ENCODE peak calls at places on chromosomes 3 and 15, in eight cellular contexts. One of them, this sample, is unnamed.

GRCh38 chr15:34799825-34800168 is 4.4 kb upstream of the ACTC1 start:
- DNase-seq in stimulated activated CD4-positive, alpha-beta T cell treated with anti-CD3 and anti-CD28 coated beads, Interleukin-1b, Interleukin-23, amount 100 ng/mL, for 48 hours: no peak
- DNase-seq in stimulated activated CD8-positive, alpha-beta memory T cell treated with anti-CD3 and anti-CD28 coated beads, Interleukin-4, amount 100 ng/mL, for 1 hour: no peak
- DNase-seq in fibroblast of villous mesenchyme: peak; percentile 47
- DNase-seq in GM12865: no peak
- DNase-seq in globus pallidus: no peak
- DNase-seq in stimulated activated naive CD4-positive, alpha-beta T cell: no peak
- DNase-seq in HFF-Myc: no peak
- DNase-seq in this sample: no peak

GRCh38 chr3:36244728-36245127 is 135.6 kb upstream of the STAC start:
- DNase-seq in GM12865: no peak
- DNase-seq in stimulated activated naive CD4-positive, alpha-beta T cell: no peak
- DNase-seq in globus pallidus: no peak
- DNase-seq in stimulated activated CD4-positive, alpha-beta T cell treated with anti-CD3 and anti-CD28 coated beads, Interleukin-1b, Interleukin-23, amount 100 ng/mL, for 48 hours: no peak
- DNase-seq in fibroblast of villous mesenchyme: no peak
- DNase-seq in stimulated activated CD8-positive, alpha-beta memory T cell treated with anti-CD3 and anti-CD28 coated beads, Interleukin-4, amount 100 ng/mL, for 1 hour: no peak
- DNase-seq in HFF-Myc: peak; percentile 15
- DNase-seq in this sample: no peak

GRCh38 chr15:71109130-71109529 is 6.1 kb upstream of the THSD4 start:
- DNase-seq in HFF-Myc: no peak
- DNase-seq in stimulated activated naive CD4-positive, alpha-beta T cell: no peak
- DNase-seq in fibroblast of villous mesenchyme: peak; percentile 58
- DNase-seq in stimulated activated CD8-positive, alpha-beta memory T cell treated with anti-CD3 and anti-CD28 coated beads, Interleukin-4, amount 100 ng/mL, for 1 hour: no peak
- DNase-seq in stimulated activated CD4-positive, alpha-beta T cell treated with anti-CD3 and anti-CD28 coated beads, Interleukin-1b, Interleukin-23, amount 100 ng/mL, for 48 hours: no peak
- DNase-seq in globus pallidus: no peak
- DNase-seq in GM12865: no peak
- DNase-seq in this sample: no peak

GRCh38 chr3:194632211-194632982 is 822 bp downstream of the TMEM44 start:
- DNase-seq in GM12865: no peak
- DNase-seq in stimulated activated CD8-positive, alpha-beta memory T cell treated with anti-CD3 and anti-CD28 coated beads, Interleukin-4, amount 100 ng/mL, for 1 hour: no peak
- DNase-seq in HFF-Myc: no peak
- DNase-seq in fibroblast of villous mesenchyme: peak; percentile 36
- DNase-seq in stimulated activated naive CD4-positive, alpha-beta T cell: no peak
- DNase-seq in globus pallidus: no peak
- DNase-seq in stimulated activated CD4-positive, alpha-beta T cell treated with anti-CD3 and anti-CD28 coated beads, Interleukin-1b, Interleukin-23, amount 100 ng/mL, for 48 hours: no peak
- DNase-seq in this sample: no peak

GRCh38 chr3:28151207-28151550 is 90.2 kb upstream of the CMC1 start:
- DNase-seq in globus pallidus: no peak
- DNase-seq in HFF-Myc: no peak
- DNase-seq in fibroblast of villous mesenchyme: no peak
- DNase-seq in stimulated activated naive CD4-positive, alpha-beta T cell: no peak
- DNase-seq in GM12865: no peak
- DNase-seq in stimulated activated CD4-positive, alpha-beta T cell treated with anti-CD3 and anti-CD28 coated beads, Interleukin-1b, Interleukin-23, amount 100 ng/mL, for 48 hours: no peak
- DNase-seq in stimulated activated CD8-positive, alpha-beta memory T cell treated with anti-CD3 and anti-CD28 coated beads, Interleukin-4, amount 100 ng/mL, for 1 hour: no peak
- DNase-seq in this sample: no peak

GRCh38 chr15:69032703-69033373 is 18.3 kb downstream of the NOX5 start:
- DNase-seq in GM12865: no peak
- DNase-seq in stimulated activated naive CD4-positive, alpha-beta T cell: no peak
- DNase-seq in HFF-Myc: no peak
- DNase-seq in globus pallidus: no peak
- DNase-seq in stimulated activated CD4-positive, alpha-beta T cell treated with anti-CD3 and anti-CD28 coated beads, Interleukin-1b, Interleukin-23, amount 100 ng/mL, for 48 hours: no peak
- DNase-seq in fibroblast of villous mesenchyme: no peak
- DNase-seq in stimulated activated CD8-positive, alpha-beta memory T cell treated with anti-CD3 and anti-CD28 coated beads, Interleukin-4, amount 100 ng/mL, for 1 hour: no peak
- DNase-seq in this sample: no peak

GRCh38 chr3:153096611-153097200 is 65.3 kb upstream of the RAP2B start:
- DNase-seq in HFF-Myc: no peak
- DNase-seq in stimulated activated CD8-positive, alpha-beta memory T cell treated with anti-CD3 and anti-CD28 coated beads, Interleukin-4, amount 100 ng/mL, for 1 hour: no peak
- DNase-seq in stimulated activated CD4-positive, alpha-beta T cell treated with anti-CD3 and anti-CD28 coated beads, Interleukin-1b, Interleukin-23, amount 100 ng/mL, for 48 hours: no peak
- DNase-seq in fibroblast of villous mesenchyme: no peak
- DNase-seq in globus pallidus: peak; percentile 2
- DNase-seq in GM12865: no peak
- DNase-seq in stimulated activated naive CD4-positive, alpha-beta T cell: no peak
- DNase-seq in this sample: no peak

GRCh38 chr3:117793684-117794304 is 1084.2 kb downstream of the TUSC7 start:
- DNase-seq in stimulated activated CD8-positive, alpha-beta memory T cell treated with anti-CD3 and anti-CD28 coated beads, Interleukin-4, amount 100 ng/mL, for 1 hour: no peak
- DNase-seq in fibroblast of villous mesenchyme: no peak
- DNase-seq in stimulated activated naive CD4-positive, alpha-beta T cell: no peak
- DNase-seq in stimulated activated CD4-positive, alpha-beta T cell treated with anti-CD3 and anti-CD28 coated beads, Interleukin-1b, Interleukin-23, amount 100 ng/mL, for 48 hours: no peak
- DNase-seq in globus pallidus: no peak
- DNase-seq in HFF-Myc: no peak
- DNase-seq in GM12865: no peak
- DNase-seq in this sample: no peak

GRCh38 chr3:9553949-9554513 is 409 bp upstream of the LHFPL4 start:
- DNase-seq in stimulated activated naive CD4-positive, alpha-beta T cell: no peak
- DNase-seq in stimulated activated CD8-positive, alpha-beta memory T cell treated with anti-CD3 and anti-CD28 coated beads, Interleukin-4, amount 100 ng/mL, for 1 hour: no peak
- DNase-seq in stimulated activated CD4-positive, alpha-beta T cell treated with anti-CD3 and anti-CD28 coated beads, Interleukin-1b, Interleukin-23, amount 100 ng/mL, for 48 hours: no peak
- DNase-seq in HFF-Myc: no peak
- DNase-seq in globus pallidus: no peak
- DNase-seq in fibroblast of villous mesenchyme: no peak
- DNase-seq in GM12865: no peak
- DNase-seq in this sample: no peak

GRCh38 chr3:29285356-29286070 is 4.6 kb downstream of the RBMS3 start:
- DNase-seq in GM12865: no peak
- DNase-seq in fibroblast of villous mesenchyme: peak; percentile 60
- DNase-seq in globus pallidus: no peak
- DNase-seq in stimulated activated naive CD4-positive, alpha-beta T cell: no peak
- DNase-seq in stimulated activated CD8-positive, alpha-beta memory T cell treated with anti-CD3 and anti-CD28 coated beads, Interleukin-4, amount 100 ng/mL, for 1 hour: no peak
- DNase-seq in stimulated activated CD4-positive, alpha-beta T cell treated with anti-CD3 and anti-CD28 coated beads, Interleukin-1b, Interleukin-23, amount 100 ng/mL, for 48 hours: no peak
- DNase-seq in HFF-Myc: no peak
- DNase-seq in this sample: no peak

GRCh38 chr15:45448066-45448510 is 69.7 kb upstream of the GATM start:
- DNase-seq in stimulated activated CD8-positive, alpha-beta memory T cell treated with anti-CD3 and anti-CD28 coated beads, Interleukin-4, amount 100 ng/mL, for 1 hour: no peak
- DNase-seq in fibroblast of villous mesenchyme: no peak
- DNase-seq in GM12865: no peak
- DNase-seq in HFF-Myc: no peak
- DNase-seq in globus pallidus: no peak
- DNase-seq in stimulated activated naive CD4-positive, alpha-beta T cell: no peak
- DNase-seq in stimulated activated CD4-positive, alpha-beta T cell treated with anti-CD3 and anti-CD28 coated beads, Interleukin-1b, Interleukin-23, amount 100 ng/mL, for 48 hours: no peak
- DNase-seq in this sample: no peak

GRCh38 chr3:69012111-69012835 is 1.2 kb downstream of the EOGT start:
- DNase-seq in stimulated activated CD8-positive, alpha-beta memory T cell treated with anti-CD3 and anti-CD28 coated beads, Interleukin-4, amount 100 ng/mL, for 1 hour: no peak
- DNase-seq in stimulated activated naive CD4-positive, alpha-beta T cell: no peak
- DNase-seq in fibroblast of villous mesenchyme: no peak
- DNase-seq in stimulated activated CD4-positive, alpha-beta T cell treated with anti-CD3 and anti-CD28 coated beads, Interleukin-1b, Interleukin-23, amount 100 ng/mL, for 48 hours: no peak
- DNase-seq in GM12865: no peak
- DNase-seq in HFF-Myc: peak; percentile 63
- DNase-seq in globus pallidus: no peak
- DNase-seq in this sample: no peak

GRCh38 chr3:127214990-127215389 is 22.1 kb downstream of the PRR23E start:
- DNase-seq in fibroblast of villous mesenchyme: no peak
- DNase-seq in stimulated activated CD8-positive, alpha-beta memory T cell treated with anti-CD3 and anti-CD28 coated beads, Interleukin-4, amount 100 ng/mL, for 1 hour: no peak
- DNase-seq in stimulated activated CD4-positive, alpha-beta T cell treated with anti-CD3 and anti-CD28 coated beads, Interleukin-1b, Interleukin-23, amount 100 ng/mL, for 48 hours: no peak
- DNase-seq in globus pallidus: no peak
- DNase-seq in HFF-Myc: no peak
- DNase-seq in stimulated activated naive CD4-positive, alpha-beta T cell: no peak
- DNase-seq in GM12865: no peak
- DNase-seq in this sample: no peak

GRCh38 chr3:12905316-12906071 is 64.1 kb upstream of the RPL32 start:
- DNase-seq in fibroblast of villous mesenchyme: no peak
- DNase-seq in HFF-Myc: no peak
- DNase-seq in globus pallidus: no peak
- DNase-seq in stimulated activated CD4-positive, alpha-beta T cell treated with anti-CD3 and anti-CD28 coated beads, Interleukin-1b, Interleukin-23, amount 100 ng/mL, for 48 hours: no peak
- DNase-seq in GM12865: no peak
- DNase-seq in stimulated activated naive CD4-positive, alpha-beta T cell: no peak
- DNase-seq in stimulated activated CD8-positive, alpha-beta memory T cell treated with anti-CD3 and anti-CD28 coated beads, Interleukin-4, amount 100 ng/mL, for 1 hour: no peak
- DNase-seq in this sample: no peak

GRCh38 chr3:45593708-45594601 is 596 bp upstream of the LIMD1 start:
- DNase-seq in GM12865: peak; percentile 88
- DNase-seq in stimulated activated naive CD4-positive, alpha-beta T cell: peak; percentile 37
- DNase-seq in HFF-Myc: no peak
- DNase-seq in stimulated activated CD8-positive, alpha-beta memory T cell treated with anti-CD3 and anti-CD28 coated beads, Interleukin-4, amount 100 ng/mL, for 1 hour: peak; percentile 17
- DNase-seq in globus pallidus: peak; percentile 41
- DNase-seq in fibroblast of villous mesenchyme: peak; percentile 68
- DNase-seq in stimulated activated CD4-positive, alpha-beta T cell treated with anti-CD3 and anti-CD28 coated beads, Interleukin-1b, Interleukin-23, amount 100 ng/mL, for 48 hours: peak; percentile 65
- DNase-seq in this sample: peak; percentile 37

GRCh38 chr3:184924547-184924946 is 112.6 kb downstream of the VPS8 start:
- DNase-seq in GM12865: no peak
- DNase-seq in fibroblast of villous mesenchyme: no peak
- DNase-seq in stimulated activated CD4-positive, alpha-beta T cell treated with anti-CD3 and anti-CD28 coated beads, Interleukin-1b, Interleukin-23, amount 100 ng/mL, for 48 hours: no peak
- DNase-seq in HFF-Myc: no peak
- DNase-seq in globus pallidus: no peak
- DNase-seq in stimulated activated naive CD4-positive, alpha-beta T cell: no peak
- DNase-seq in stimulated activated CD8-positive, alpha-beta memory T cell treated with anti-CD3 and anti-CD28 coated beads, Interleukin-4, amount 100 ng/mL, for 1 hour: no peak
- DNase-seq in this sample: no peak

GRCh38 chr15:28953573-28954195 is 67.9 kb downstream of the APBA2 start:
- DNase-seq in HFF-Myc: no peak
- DNase-seq in GM12865: no peak
- DNase-seq in stimulated activated CD4-positive, alpha-beta T cell treated with anti-CD3 and anti-CD28 coated beads, Interleukin-1b, Interleukin-23, amount 100 ng/mL, for 48 hours: no peak
- DNase-seq in stimulated activated CD8-positive, alpha-beta memory T cell treated with anti-CD3 and anti-CD28 coated beads, Interleukin-4, amount 100 ng/mL, for 1 hour: no peak
- DNase-seq in globus pallidus: no peak
- DNase-seq in fibroblast of villous mesenchyme: no peak
- DNase-seq in stimulated activated naive CD4-positive, alpha-beta T cell: no peak
- DNase-seq in this sample: no peak

GRCh38 chr3:8554725-8555621 is 53.4 kb downstream of the LMCD1 start:
- DNase-seq in fibroblast of villous mesenchyme: peak; percentile 98
- DNase-seq in HFF-Myc: peak; percentile 69
- DNase-seq in stimulated activated CD4-positive, alpha-beta T cell treated with anti-CD3 and anti-CD28 coated beads, Interleukin-1b, Interleukin-23, amount 100 ng/mL, for 48 hours: no peak
- DNase-seq in stimulated activated CD8-positive, alpha-beta memory T cell treated with anti-CD3 and anti-CD28 coated beads, Interleukin-4, amount 100 ng/mL, for 1 hour: no peak
- DNase-seq in GM12865: no peak
- DNase-seq in stimulated activated naive CD4-positive, alpha-beta T cell: no peak
- DNase-seq in globus pallidus: no peak
- DNase-seq in this sample: no peak

GRCh38 chr3:29775352-29775751 is 494.5 kb downstream of the RBMS3 start:
- DNase-seq in stimulated activated CD4-positive, alpha-beta T cell treated with anti-CD3 and anti-CD28 coated beads, Interleukin-1b, Interleukin-23, amount 100 ng/mL, for 48 hours: no peak
- DNase-seq in GM12865: no peak
- DNase-seq in HFF-Myc: no peak
- DNase-seq in stimulated activated CD8-positive, alpha-beta memory T cell treated with anti-CD3 and anti-CD28 coated beads, Interleukin-4, amount 100 ng/mL, for 1 hour: no peak
- DNase-seq in stimulated activated naive CD4-positive, alpha-beta T cell: no peak
- DNase-seq in fibroblast of villous mesenchyme: peak; percentile 47
- DNase-seq in globus pallidus: no peak
- DNase-seq in this sample: no peak

GRCh38 chr15:63348392-63348791 is 33.3 kb downstream of the CA12 start:
- DNase-seq in fibroblast of villous mesenchyme: peak; percentile 43
- DNase-seq in stimulated activated CD8-positive, alpha-beta memory T cell treated with anti-CD3 and anti-CD28 coated beads, Interleukin-4, amount 100 ng/mL, for 1 hour: no peak
- DNase-seq in stimulated activated CD4-positive, alpha-beta T cell treated with anti-CD3 and anti-CD28 coated beads, Interleukin-1b, Interleukin-23, amount 100 ng/mL, for 48 hours: no peak
- DNase-seq in GM12865: no peak
- DNase-seq in HFF-Myc: no peak
- DNase-seq in globus pallidus: peak; percentile 70
- DNase-seq in stimulated activated naive CD4-positive, alpha-beta T cell: no peak
- DNase-seq in this sample: peak; percentile 68

GRCh38 chr3:114698355-114699105 is 404.7 kb downstream of the TIGIT start:
- DNase-seq in stimulated activated CD8-positive, alpha-beta memory T cell treated with anti-CD3 and anti-CD28 coated beads, Interleukin-4, amount 100 ng/mL, for 1 hour: no peak
- DNase-seq in fibroblast of villous mesenchyme: no peak
- DNase-seq in GM12865: no peak
- DNase-seq in stimulated activated naive CD4-positive, alpha-beta T cell: no peak
- DNase-seq in HFF-Myc: no peak
- DNase-seq in stimulated activated CD4-positive, alpha-beta T cell treated with anti-CD3 and anti-CD28 coated beads, Interleukin-1b, Interleukin-23, amount 100 ng/mL, for 48 hours: no peak
- DNase-seq in globus pallidus: no peak
- DNase-seq in this sample: no peak